ENCODE peak calls at places on chromosomes 5 and 9, in nine cellular contexts. C is BJ, R is endothelial cell of umbilical vein, T is cardiac muscle cell, P is WERI-Rb-1, A is GM06990, Y is PC-3, M is GM23338, V is fibroblast of lung. S is an unnamed sample.
A peak's percentile ranks its signal among the peaks of the same experiment; 100 is the strongest.

GRCh38 chr5:543755-544674 is 19.8 kb upstream of the SLC9A3 start:
- DNase-seq in C (no peak), R (no peak), T (no peak), P (no peak), A (peak; percentile 88), Y (no peak), M (no peak), V (no peak), S (no peak)

GRCh38 chr9:129763235-129763917 is 10.5 kb upstream of the PTGES start:
- DNase-seq in C (no peak), R (no peak), T (no peak), P (no peak), A (no peak), Y (no peak), M (no peak), V (peak; percentile 59), S (no peak)

GRCh38 chr9:26260238-26260637 is 582.0 kb upstream of the TUSC1 start:
- DNase-seq in C (no peak), R (peak; percentile 62), T (no peak), P (no peak), A (no peak), Y (peak; percentile 92), M (no peak), V (peak; percentile 63), S (peak; percentile 48)

GRCh38 chr9:131290039-131290766 is 680 bp downstream of the PLPP7 start:
- DNase-seq in C (no peak), R (no peak), T (no peak), P (no peak), A (no peak), Y (no peak), M (no peak), V (no peak), S (no peak)

GRCh38 chr9:87063246-87063645 is 115.9 kb upstream of the GAS1 start:
- DNase-seq in C (no peak), R (no peak), T (no peak), P (no peak), A (no peak), Y (no peak), M (no peak), V (peak; percentile 19), S (no peak)

GRCh38 chr5:151123897-151124751 is 33.5 kb downstream of the ANXA6 start:
- DNase-seq in C (no peak), R (peak; percentile 32), T (no peak), P (no peak), A (peak; percentile 85), Y (peak; percentile 53), M (no peak), V (peak; percentile 36), S (peak; percentile 20)

GRCh38 chr5:128304791-128305190 is 221.2 kb downstream of the SLC12A2 start:
- DNase-seq in C (no peak), R (no peak), T (no peak), P (no peak), A (no peak), Y (no peak), M (no peak), V (peak; percentile 23), S (no peak)

GRCh38 chr5:43106290-43106638 is 14.4 kb upstream of the ZNF131 start:
- DNase-seq in C (no peak), R (no peak), T (no peak), P (no peak), A (no peak), Y (no peak), M (no peak), V (no peak), S (no peak)

GRCh38 chr5:151086905-151087360 is 6.1 kb upstream of the TNIP1 start:
- DNase-seq in C (no peak), R (no peak), T (no peak), P (no peak), A (peak; percentile 75), Y (no peak), M (no peak), V (no peak), S (peak; percentile 57)

GRCh38 chr9:77663754-77664153 is 15.6 kb upstream of the GNA14 start:
- DNase-seq in C (peak; percentile 9), R (peak; percentile 78), T (no peak), P (no peak), A (no peak), Y (peak; percentile 65), M (no peak), V (peak; percentile 52), S (peak; percentile 22)

GRCh38 chr5:133274597-133274935 is 222.8 kb downstream of the HSPA4 start:
- DNase-seq in C (no peak), R (no peak), T (peak; percentile 36), P (peak; percentile 60), A (no peak), Y (no peak), M (no peak), V (no peak), S (no peak)

GRCh38 chr9:135209852-135210251 is 122.4 kb downstream of the OLFM1 start:
- DNase-seq in C (no peak), R (no peak), T (peak; percentile 27), P (no peak), A (no peak), Y (no peak), M (no peak), V (no peak), S (peak; percentile 1)

GRCh38 chr5:68898961-68899471 is 194.8 kb upstream of the SLC30A5 start:
- DNase-seq in C (peak; percentile 55), R (no peak), T (no peak), P (peak; percentile 87), A (no peak), Y (peak; percentile 91), M (peak; percentile 51), V (peak; percentile 83), S (peak; percentile 87)

GRCh38 chr5:72106922-72107873 is at the start of gene MAP1B:
- DNase-seq in C (no peak), R (peak; percentile 56), T (peak; percentile 80), P (peak; percentile 92), A (peak; percentile 8), Y (peak; percentile 32), M (peak; percentile 98), V (peak; percentile 82), S (no peak)

GRCh38 chr9:124743686-124744348 is 27.3 kb downstream of the NR6A1 start:
- DNase-seq in C (no peak), R (no peak), T (no peak), P (no peak), A (no peak), Y (no peak), M (no peak), V (peak; percentile 54), S (no peak)

GRCh38 chr5:62412549-62413329 is at the start of gene IPO11:
- DNase-seq in C (peak; percentile 93), R (peak; percentile 99), T (peak; percentile 99), P (peak; percentile 99), A (peak; percentile 96), Y (peak; percentile 99), M (peak; percentile 100), V (peak; percentile 97), S (peak; percentile 98)

GRCh38 chr5:14593326-14594036 is 11.9 kb downstream of the OTULINL start:
- DNase-seq in C (no peak), R (no peak), T (no peak), P (no peak), A (no peak), Y (no peak), M (no peak), V (peak; percentile 62), S (no peak)

GRCh38 chr9:104958756-104959155 is 30.8 kb upstream of the ABCA1 start:
- DNase-seq in C (no peak), R (no peak), T (no peak), P (no peak), A (no peak), Y (no peak), M (no peak), V (no peak), S (no peak)

GRCh38 chr5:40557486-40557885 is 122.2 kb upstream of the PTGER4 start:
- DNase-seq in C (no peak), R (no peak), T (no peak), P (no peak), A (no peak), Y (no peak), M (no peak), V (peak; percentile 29), S (no peak)

GRCh38 chr5:73137575-73138530 is 17.5 kb downstream of the TMEM171 start:
- DNase-seq in C (no peak), R (no peak), T (peak; percentile 61), P (no peak), A (no peak), Y (no peak), M (no peak), V (no peak), S (peak; percentile 24)

GRCh38 chr9:16236882-16237281 is 633.6 kb downstream of the BNC2 start:
- DNase-seq in C (peak; percentile 42), R (no peak), T (no peak), P (no peak), A (no peak), Y (no peak), M (no peak), V (peak; percentile 82), S (no peak)

GRCh38 chr5:178711572-178711971 is 18.9 kb downstream of the ZNF354A start:
- DNase-seq in C (no peak), R (no peak), T (no peak), P (no peak), A (no peak), Y (no peak), M (no peak), V (no peak), S (no peak)

GRCh38 chr5:157731272-157732129 is at the start of gene THG1L:
- DNase-seq in C (peak; percentile 93), R (peak; percentile 98), T (peak; percentile 98), P (peak; percentile 99), A (peak; percentile 97), Y (peak; percentile 100), M (peak; percentile 99), V (peak; percentile 98), S (peak; percentile 95)

GRCh38 chr9:117414220-117414905 is 494 bp downstream of the ASTN2 start:
- DNase-seq in C (no peak), R (no peak), T (peak; percentile 64), P (peak; percentile 79), A (peak; percentile 9), Y (no peak), M (peak; percentile 66), V (peak; percentile 16), S (no peak)
- TF ChIP-seq CTCF in C (no peak), R (no peak), T (no peak), P (peak; percentile 32), A (peak; percentile 6), Y (no peak), M (no peak), V (no peak), S (no peak)

GRCh38 chr9:841371-842209 is at the start of gene DMRT1:
- DNase-seq in C (no peak), R (no peak), T (no peak), P (peak; percentile 27), A (peak; percentile 58), Y (no peak), M (peak; percentile 64), V (no peak), S (no peak)
- H3K27me3 ChIP-seq in C (peaks cover 8% of the 10 kb centered on the region), R (peaks cover 37% of the 10 kb centered on the region), T (peaks cover 100% of the 10 kb centered on the region), P (peaks cover 35% of the 10 kb centered on the region), A (no peaks in the 10 kb centered on the region), Y (peaks cover 19% of the 10 kb centered on the region), M (peaks cover 100% of the 10 kb centered on the region), V (peaks cover 21% of the 10 kb centered on the region), S (peaks cover 23% of the 10 kb centered on the region)

GRCh38 chr5:57302164-57302563 is 128.3 kb downstream of the GPBP1 start:
- DNase-seq in C (no peak), R (peak; percentile 51), T (no peak), P (no peak), A (no peak), Y (peak; percentile 86), M (no peak), V (peak; percentile 60), S (peak; percentile 81)
- TF ChIP-seq CTCF in C (no peak), R (no peak), T (no peak), P (no peak), A (no peak), Y (peak; percentile 53), M (no peak), V (no peak), S (peak; percentile 37)

GRCh38 chr9:114117996-114118830 is 19.1 kb upstream of the KIF12 start:
- DNase-seq in C (no peak), R (no peak), T (no peak), P (no peak), A (no peak), Y (peak; percentile 9), M (no peak), V (no peak), S (no peak)
- H3K27me3 ChIP-seq in C (peaks cover 23% of the 10 kb centered on the region), R (peaks cover 30% of the 10 kb centered on the region), T (no peaks in the 10 kb centered on the region), P (no peaks in the 10 kb centered on the region), A (peaks cover 2% of the 10 kb centered on the region), Y (no peaks in the 10 kb centered on the region), M (no peaks in the 10 kb centered on the region), V (peaks cover 22% of the 10 kb centered on the region), S (peaks cover 27% of the 10 kb centered on the region)

S was measured in bronchial epithelial cell.